ENCODE peak calls at places on chromosome 5, in six cellular contexts. One of them, this sample, is unnamed.

GRCh38 chr5:60841361-60841760 is 2.7 kb downstream of the ELOVL7 start:
- DNase-seq in stimulated activated CD8-positive, alpha-beta memory T cell treated with anti-CD3 and anti-CD28 coated beads, Interleukin-4, amount 100 ng/mL, for 4 hours: no peak
- DNase-seq in COR-L47: no peak
- DNase-seq in mesenchymal stem cell: no peak
- DNase-seq in hippocampal formation: no peak
- DNase-seq in T-helper 9 cell: no peak
- DNase-seq in this sample: no peak

GRCh38 chr5:160547872-160548271 is 126.2 kb downstream of the PTTG1 start:
- DNase-seq in mesenchymal stem cell: no peak
- DNase-seq in T-helper 9 cell: no peak
- DNase-seq in stimulated activated CD8-positive, alpha-beta memory T cell treated with anti-CD3 and anti-CD28 coated beads, Interleukin-4, amount 100 ng/mL, for 4 hours: no peak
- DNase-seq in hippocampal formation: no peak
- DNase-seq in COR-L47: no peak
- DNase-seq in this sample: no peak

GRCh38 chr5:106759581-106759980 is 911.2 kb downstream of the EFNA5 start:
- DNase-seq in stimulated activated CD8-positive, alpha-beta memory T cell treated with anti-CD3 and anti-CD28 coated beads, Interleukin-4, amount 100 ng/mL, for 4 hours: no peak
- DNase-seq in hippocampal formation: no peak
- DNase-seq in T-helper 9 cell: no peak
- DNase-seq in COR-L47: no peak
- DNase-seq in mesenchymal stem cell: peak; percentile 10
- DNase-seq in this sample: no peak

GRCh38 chr5:4083591-4084337 is 488.1 kb downstream of the IRX1 start:
- DNase-seq in T-helper 9 cell: no peak
- DNase-seq in stimulated activated CD8-positive, alpha-beta memory T cell treated with anti-CD3 and anti-CD28 coated beads, Interleukin-4, amount 100 ng/mL, for 4 hours: no peak
- DNase-seq in mesenchymal stem cell: no peak
- DNase-seq in COR-L47: no peak
- DNase-seq in hippocampal formation: no peak
- DNase-seq in this sample: no peak

GRCh38 chr5:45677524-45677923 is 18.7 kb downstream of the HCN1 start:
- DNase-seq in mesenchymal stem cell: no peak
- DNase-seq in T-helper 9 cell: no peak
- DNase-seq in stimulated activated CD8-positive, alpha-beta memory T cell treated with anti-CD3 and anti-CD28 coated beads, Interleukin-4, amount 100 ng/mL, for 4 hours: no peak
- DNase-seq in hippocampal formation: no peak
- DNase-seq in COR-L47: no peak
- DNase-seq in this sample: no peak

GRCh38 chr5:143966280-143966679 is 154.3 kb downstream of the HMHB1 start:
- DNase-seq in stimulated activated CD8-positive, alpha-beta memory T cell treated with anti-CD3 and anti-CD28 coated beads, Interleukin-4, amount 100 ng/mL, for 4 hours: no peak
- DNase-seq in mesenchymal stem cell: no peak
- DNase-seq in T-helper 9 cell: no peak
- DNase-seq in COR-L47: no peak
- DNase-seq in hippocampal formation: no peak
- DNase-seq in this sample: no peak

GRCh38 chr5:565782-566445 is 41.7 kb upstream of the SLC9A3 start:
- DNase-seq in COR-L47: no peak
- DNase-seq in T-helper 9 cell: no peak
- DNase-seq in hippocampal formation: no peak
- DNase-seq in mesenchymal stem cell: no peak
- DNase-seq in stimulated activated CD8-positive, alpha-beta memory T cell treated with anti-CD3 and anti-CD28 coated beads, Interleukin-4, amount 100 ng/mL, for 4 hours: no peak
- DNase-seq in this sample: no peak

GRCh38 chr5:177447066-177447610 is 524 bp downstream of the PRR7 start:
- DNase-seq in stimulated activated CD8-positive, alpha-beta memory T cell treated with anti-CD3 and anti-CD28 coated beads, Interleukin-4, amount 100 ng/mL, for 4 hours: no peak
- DNase-seq in mesenchymal stem cell: peak; percentile 57
- DNase-seq in hippocampal formation: peak; percentile 74
- DNase-seq in COR-L47: peak; percentile 91
- DNase-seq in T-helper 9 cell: peak; percentile 76
- DNase-seq in this sample: peak; percentile 78

GRCh38 chr5:15807861-15808260 is 307.9 kb downstream of the FBXL7 start:
- DNase-seq in T-helper 9 cell: no peak
- DNase-seq in COR-L47: no peak
- DNase-seq in mesenchymal stem cell: no peak
- DNase-seq in hippocampal formation: peak; percentile 34
- DNase-seq in stimulated activated CD8-positive, alpha-beta memory T cell treated with anti-CD3 and anti-CD28 coated beads, Interleukin-4, amount 100 ng/mL, for 4 hours: no peak
- DNase-seq in this sample: peak; percentile 5

GRCh38 chr5:178284095-178284675 is 51.6 kb upstream of the PHYKPL start:
- DNase-seq in stimulated activated CD8-positive, alpha-beta memory T cell treated with anti-CD3 and anti-CD28 coated beads, Interleukin-4, amount 100 ng/mL, for 4 hours: no peak
- DNase-seq in hippocampal formation: no peak
- DNase-seq in mesenchymal stem cell: no peak
- DNase-seq in COR-L47: no peak
- DNase-seq in T-helper 9 cell: no peak
- DNase-seq in this sample: peak; percentile 12

GRCh38 chr5:67188274-67188857 is 8.2 kb downstream of the CD180 start:
- DNase-seq in mesenchymal stem cell: no peak
- DNase-seq in COR-L47: no peak
- DNase-seq in hippocampal formation: no peak
- DNase-seq in stimulated activated CD8-positive, alpha-beta memory T cell treated with anti-CD3 and anti-CD28 coated beads, Interleukin-4, amount 100 ng/mL, for 4 hours: no peak
- DNase-seq in T-helper 9 cell: no peak
- DNase-seq in this sample: no peak

GRCh38 chr5:132009706-132010405 is 1.6 kb downstream of the ACSL6 start:
- DNase-seq in mesenchymal stem cell: no peak
- DNase-seq in stimulated activated CD8-positive, alpha-beta memory T cell treated with anti-CD3 and anti-CD28 coated beads, Interleukin-4, amount 100 ng/mL, for 4 hours: no peak
- DNase-seq in COR-L47: no peak
- DNase-seq in T-helper 9 cell: no peak
- DNase-seq in hippocampal formation: no peak
- DNase-seq in this sample: no peak

GRCh38 chr5:73968729-73969128 is 342.7 kb downstream of the ARHGEF28 start:
- DNase-seq in COR-L47: no peak
- DNase-seq in stimulated activated CD8-positive, alpha-beta memory T cell treated with anti-CD3 and anti-CD28 coated beads, Interleukin-4, amount 100 ng/mL, for 4 hours: no peak
- DNase-seq in hippocampal formation: no peak
- DNase-seq in mesenchymal stem cell: no peak
- DNase-seq in T-helper 9 cell: no peak
- DNase-seq in this sample: no peak

GRCh38 chr5:131384616-131385214 is 120.9 kb downstream of the CDC42SE2 start:
- DNase-seq in hippocampal formation: no peak
- DNase-seq in COR-L47: no peak
- DNase-seq in stimulated activated CD8-positive, alpha-beta memory T cell treated with anti-CD3 and anti-CD28 coated beads, Interleukin-4, amount 100 ng/mL, for 4 hours: no peak
- DNase-seq in T-helper 9 cell: no peak
- DNase-seq in mesenchymal stem cell: no peak
- DNase-seq in this sample: no peak

GRCh38 chr5:115179959-115180709 is 10.4 kb upstream of the TRIM36 start:
- DNase-seq in COR-L47: peak; percentile 9
- DNase-seq in hippocampal formation: no peak
- DNase-seq in mesenchymal stem cell: peak; percentile 27
- DNase-seq in T-helper 9 cell: no peak
- DNase-seq in stimulated activated CD8-positive, alpha-beta memory T cell treated with anti-CD3 and anti-CD28 coated beads, Interleukin-4, amount 100 ng/mL, for 4 hours: no peak
- DNase-seq in this sample: no peak

GRCh38 chr5:85591311-85591710 is 1026.4 kb upstream of the COX7C start:
- DNase-seq in COR-L47: no peak
- DNase-seq in mesenchymal stem cell: no peak
- DNase-seq in hippocampal formation: no peak
- DNase-seq in T-helper 9 cell: no peak
- DNase-seq in stimulated activated CD8-positive, alpha-beta memory T cell treated with anti-CD3 and anti-CD28 coated beads, Interleukin-4, amount 100 ng/mL, for 4 hours: no peak
- DNase-seq in this sample: no peak

GRCh38 chr5:73763300-73764032 is 137.5 kb downstream of the ARHGEF28 start:
- DNase-seq in T-helper 9 cell: no peak
- DNase-seq in stimulated activated CD8-positive, alpha-beta memory T cell treated with anti-CD3 and anti-CD28 coated beads, Interleukin-4, amount 100 ng/mL, for 4 hours: no peak
- DNase-seq in mesenchymal stem cell: peak; percentile 24
- DNase-seq in COR-L47: peak; percentile 86
- DNase-seq in hippocampal formation: no peak
- DNase-seq in this sample: no peak

GRCh38 chr5:176508603-176509002 is 28.6 kb downstream of the RNF44 start:
- DNase-seq in stimulated activated CD8-positive, alpha-beta memory T cell treated with anti-CD3 and anti-CD28 coated beads, Interleukin-4, amount 100 ng/mL, for 4 hours: no peak
- DNase-seq in hippocampal formation: no peak
- DNase-seq in mesenchymal stem cell: peak; percentile 20
- DNase-seq in COR-L47: no peak
- DNase-seq in T-helper 9 cell: no peak
- DNase-seq in this sample: no peak

GRCh38 chr5:77904362-77904761 is 128.2 kb upstream of the TBCA start:
- DNase-seq in stimulated activated CD8-positive, alpha-beta memory T cell treated with anti-CD3 and anti-CD28 coated beads, Interleukin-4, amount 100 ng/mL, for 4 hours: no peak
- DNase-seq in mesenchymal stem cell: no peak
- DNase-seq in hippocampal formation: no peak
- DNase-seq in COR-L47: no peak
- DNase-seq in T-helper 9 cell: no peak
- DNase-seq in this sample: no peak

GRCh38 chr5:89338935-89339334 is 456.0 kb upstream of the MEF2C start:
- DNase-seq in T-helper 9 cell: no peak
- DNase-seq in COR-L47: no peak
- DNase-seq in mesenchymal stem cell: peak; percentile 73
- DNase-seq in stimulated activated CD8-positive, alpha-beta memory T cell treated with anti-CD3 and anti-CD28 coated beads, Interleukin-4, amount 100 ng/mL, for 4 hours: no peak
- DNase-seq in hippocampal formation: no peak
- DNase-seq in this sample: no peak

GRCh38 chr5:1140188-1140817 is 28.4 kb upstream of the SLC12A7 start:
- DNase-seq in COR-L47: peak; percentile 93
- DNase-seq in stimulated activated CD8-positive, alpha-beta memory T cell treated with anti-CD3 and anti-CD28 coated beads, Interleukin-4, amount 100 ng/mL, for 4 hours: peak; percentile 59
- DNase-seq in mesenchymal stem cell: peak; percentile 59
- DNase-seq in T-helper 9 cell: peak; percentile 72
- DNase-seq in hippocampal formation: peak; percentile 34
- DNase-seq in this sample: no peak

GRCh38 chr5:132011561-132012384 is at the start of gene ACSL6:
- DNase-seq in T-helper 9 cell: peak; percentile 48
- DNase-seq in mesenchymal stem cell: peak; percentile 10
- DNase-seq in stimulated activated CD8-positive, alpha-beta memory T cell treated with anti-CD3 and anti-CD28 coated beads, Interleukin-4, amount 100 ng/mL, for 4 hours: no peak
- DNase-seq in COR-L47: no peak
- DNase-seq in hippocampal formation: peak; percentile 18
- DNase-seq in this sample: no peak

GRCh38 chr5:136080483-136081180 is 51.8 kb downstream of the TGFBI start:
- DNase-seq in T-helper 9 cell: peak; percentile 45
- DNase-seq in stimulated activated CD8-positive, alpha-beta memory T cell treated with anti-CD3 and anti-CD28 coated beads, Interleukin-4, amount 100 ng/mL, for 4 hours: no peak
- DNase-seq in COR-L47: no peak
- DNase-seq in hippocampal formation: peak; percentile 14
- DNase-seq in mesenchymal stem cell: peak; percentile 90
- DNase-seq in this sample: peak; percentile 85

GRCh38 chr5:93717162-93717561 is 24.2 kb downstream of the POU5F2 start:
- DNase-seq in stimulated activated CD8-positive, alpha-beta memory T cell treated with anti-CD3 and anti-CD28 coated beads, Interleukin-4, amount 100 ng/mL, for 4 hours: no peak
- DNase-seq in mesenchymal stem cell: peak; percentile 19
- DNase-seq in T-helper 9 cell: no peak
- DNase-seq in COR-L47: peak; percentile 53
- DNase-seq in hippocampal formation: no peak
- DNase-seq in this sample: no peak

GRCh38 chr5:172004824-172005237 is 1.6 kb downstream of the FBXW11 start:
- DNase-seq in COR-L47: no peak
- DNase-seq in hippocampal formation: no peak
- DNase-seq in stimulated activated CD8-positive, alpha-beta memory T cell treated with anti-CD3 and anti-CD28 coated beads, Interleukin-4, amount 100 ng/mL, for 4 hours: no peak
- DNase-seq in T-helper 9 cell: no peak
- DNase-seq in mesenchymal stem cell: peak; percentile 73
- DNase-seq in this sample: peak; percentile 74

GRCh38 chr5:86929123-86929766 is 311.5 kb downstream of the COX7C start:
- DNase-seq in COR-L47: no peak
- DNase-seq in T-helper 9 cell: no peak
- DNase-seq in hippocampal formation: no peak
- DNase-seq in mesenchymal stem cell: no peak
- DNase-seq in stimulated activated CD8-positive, alpha-beta memory T cell treated with anti-CD3 and anti-CD28 coated beads, Interleukin-4, amount 100 ng/mL, for 4 hours: no peak
- DNase-seq in this sample: no peak

GRCh38 chr5:150587830-150588494 is 52.5 kb upstream of the SYNPO start:
- DNase-seq in COR-L47: no peak
- DNase-seq in hippocampal formation: no peak
- DNase-seq in mesenchymal stem cell: no peak
- DNase-seq in stimulated activated CD8-positive, alpha-beta memory T cell treated with anti-CD3 and anti-CD28 coated beads, Interleukin-4, amount 100 ng/mL, for 4 hours: no peak
- DNase-seq in T-helper 9 cell: no peak
- DNase-seq in this sample: no peak

GRCh38 chr5:148342371-148343048 is 7.2 kb downstream of the SPINK9 start:
- DNase-seq in COR-L47: no peak
- DNase-seq in stimulated activated CD8-positive, alpha-beta memory T cell treated with anti-CD3 and anti-CD28 coated beads, Interleukin-4, amount 100 ng/mL, for 4 hours: no peak
- DNase-seq in hippocampal formation: no peak
- DNase-seq in T-helper 9 cell: no peak
- DNase-seq in mesenchymal stem cell: no peak
- DNase-seq in this sample: no peak